ENCODE peak calls at places on chromosomes 16 and 17, in six cellular contexts. D, X, C, W, K and P are unnamed samples.

GRCh38 chr17:75130632-75131277 is 787 bp downstream of the NT5C start:
- DNase-seq in D (no peak), X (peak), C (peak), W (peak), K (peak), P (peak)

GRCh38 chr17:28228109-28228840 is 90.7 kb upstream of the TMEM97 start:
- DNase-seq in D (no peak), X (no peak), C (peak), W (no peak), K (peak), P (no peak)

GRCh38 chr16:11948819-11949218 is 7.0 kb upstream of the NPIPB2 start:
- DNase-seq in D (no peak), X (no peak), C (no peak), W (no peak), K (no peak), P (no peak)

GRCh38 chr16:57060323-57061083 is 31.9 kb upstream of the CPNE2 start:
- DNase-seq in D (no peak), X (no peak), C (no peak), W (no peak), K (no peak), P (no peak)

GRCh38 chr17:28499366-28499668 is 6.8 kb upstream of the FOXN1 start:
- DNase-seq in D (no peak), X (no peak), C (no peak), W (no peak), K (no peak), P (no peak)

GRCh38 chr16:12535535-12536411 is 267.9 kb downstream of the CPPED1 start:
- DNase-seq in D (no peak), X (no peak), C (peak), W (no peak), K (no peak), P (no peak)

GRCh38 chr16:84450176-84450865 is 54.1 kb downstream of the MEAK7 start:
- DNase-seq in D (no peak), X (no peak), C (no peak), W (no peak), K (no peak), P (no peak)

GRCh38 chr17:56521439-56522141 is 71.9 kb upstream of the NOG start:
- DNase-seq in D (no peak), X (no peak), C (peak), W (no peak), K (no peak), P (no peak)

GRCh38 chr16:20846030-20846429 is 39.7 kb downstream of the REXO5 start:
- DNase-seq in D (no peak), X (no peak), C (no peak), W (no peak), K (no peak), P (no peak)

GRCh38 chr16:65281636-65282035 is 159.8 kb upstream of the CDH11 start:
- DNase-seq in D (no peak), X (no peak), C (peak), W (no peak), K (no peak), P (no peak)

GRCh38 chr16:50096791-50097190 is 31.0 kb downstream of the HEATR3 start:
- DNase-seq in D (no peak), X (peak), C (no peak), W (no peak), K (no peak), P (no peak)

GRCh38 chr16:74711938-74712337 is 11.3 kb upstream of the MLKL start:
- DNase-seq in D (no peak), X (no peak), C (no peak), W (no peak), K (no peak), P (no peak)

GRCh38 chr17:7403043-7403901 is 625 bp downstream of the TMEM256 start:
- DNase-seq in D (peak), X (peak), C (peak), W (no peak), K (peak), P (peak)

GRCh38 chr17:288802-289356 is 63.7 kb downstream of the RPH3AL start:
- DNase-seq in D (no peak), X (no peak), C (no peak), W (no peak), K (no peak), P (peak)

GRCh38 chr17:40607641-40608040 is 40.0 kb downstream of the SMARCE1 start:
- DNase-seq in D (no peak), X (no peak), C (no peak), W (no peak), K (no peak), P (no peak)

GRCh38 chr17:27244019-27244418 is 49.9 kb upstream of the WSB1 start:
- DNase-seq in D (no peak), X (no peak), C (no peak), W (no peak), K (no peak), P (no peak)

GRCh38 chr17:43669971-43670644 is 8.4 kb upstream of the MEOX1 start:
- DNase-seq in D (no peak), X (no peak), C (no peak), W (no peak), K (peak), P (no peak)